ENCODE peak calls at places on chromosomes 12 and 14, in seven cellular contexts. One of them, this sample, is unnamed. For H3K27me3, the result is how much of the 10 kb centered on the place peaks cover.

GRCh38 chr12:41919526-41920305 is 225.0 kb downstream of the GXYLT1 start:
- DNase-seq in uterus: no peak
- DNase-seq in HepG2: no peak
- DNase-seq in CD4-positive, alpha-beta memory T cell: no peak
- DNase-seq in WERI-Rb-1: no peak
- DNase-seq in tibial nerve: no peak
- DNase-seq in hepatocyte: no peak
- DNase-seq in this sample: no peak

GRCh38 chr12:100799770-100800169 is 5.2 kb downstream of the ANO4 start:
- DNase-seq in hepatocyte: no peak
- DNase-seq in tibial nerve: no peak
- DNase-seq in HepG2: no peak
- DNase-seq in WERI-Rb-1: no peak
- DNase-seq in CD4-positive, alpha-beta memory T cell: no peak
- DNase-seq in uterus: no peak
- DNase-seq in this sample: no peak

GRCh38 chr12:58202933-58203713 is 261.8 kb downstream of the ATP23 start:
- DNase-seq in tibial nerve: no peak
- DNase-seq in uterus: no peak
- DNase-seq in WERI-Rb-1: no peak
- DNase-seq in HepG2: no peak
- DNase-seq in CD4-positive, alpha-beta memory T cell: no peak
- DNase-seq in hepatocyte: no peak
- DNase-seq in this sample: no peak

GRCh38 chr12:109202770-109203169 is 86.4 kb downstream of the ACACB start:
- DNase-seq in hepatocyte: no peak
- DNase-seq in HepG2: no peak
- DNase-seq in WERI-Rb-1: no peak
- DNase-seq in CD4-positive, alpha-beta memory T cell: no peak
- DNase-seq in tibial nerve: no peak
- DNase-seq in uterus: no peak
- DNase-seq in this sample: no peak

GRCh38 chr12:5900533-5901255 is 44.4 kb downstream of the ANO2 start:
- DNase-seq in CD4-positive, alpha-beta memory T cell: no peak
- DNase-seq in WERI-Rb-1: no peak
- DNase-seq in hepatocyte: no peak
- DNase-seq in uterus: no peak
- DNase-seq in tibial nerve: no peak
- DNase-seq in HepG2: no peak
- DNase-seq in this sample: no peak

GRCh38 chr12:54418441-54419087 is 502 bp downstream of the ITGA5 start:
- DNase-seq in tibial nerve: no peak
- DNase-seq in hepatocyte: no peak
- DNase-seq in uterus: no peak
- DNase-seq in HepG2: no peak
- DNase-seq in CD4-positive, alpha-beta memory T cell: no peak
- DNase-seq in WERI-Rb-1: no peak
- DNase-seq in this sample: no peak

GRCh38 chr12:82525616-82526015 is 161.1 kb upstream of the TMTC2 start:
- DNase-seq in CD4-positive, alpha-beta memory T cell: no peak
- DNase-seq in HepG2: no peak
- DNase-seq in hepatocyte: no peak
- DNase-seq in uterus: no peak
- DNase-seq in tibial nerve: no peak
- DNase-seq in WERI-Rb-1: no peak
- DNase-seq in this sample: no peak

GRCh38 chr12:88393017-88393767 is 187.1 kb downstream of the KITLG start:
- DNase-seq in tibial nerve: no peak
- DNase-seq in WERI-Rb-1: no peak
- DNase-seq in hepatocyte: peak
- DNase-seq in CD4-positive, alpha-beta memory T cell: no peak
- DNase-seq in uterus: no peak
- DNase-seq in HepG2: peak
- DNase-seq in this sample: no peak

GRCh38 chr14:85319101-85319500 is 210.8 kb upstream of the FLRT2 start:
- DNase-seq in hepatocyte: no peak
- DNase-seq in HepG2: no peak
- DNase-seq in WERI-Rb-1: no peak
- DNase-seq in CD4-positive, alpha-beta memory T cell: no peak
- DNase-seq in uterus: no peak
- DNase-seq in tibial nerve: no peak
- DNase-seq in this sample: no peak

GRCh38 chr12:65891987-65892481 is 67.8 kb downstream of the HMGA2 start:
- DNase-seq in tibial nerve: peak
- DNase-seq in WERI-Rb-1: no peak
- DNase-seq in HepG2: no peak
- DNase-seq in uterus: peak
- DNase-seq in CD4-positive, alpha-beta memory T cell: no peak
- DNase-seq in hepatocyte: peak
- DNase-seq in this sample: no peak

GRCh38 chr14:99191663-99192621 is 80.1 kb downstream of the BCL11B start:
- DNase-seq in WERI-Rb-1: no peak
- DNase-seq in uterus: peak
- DNase-seq in hepatocyte: peak
- DNase-seq in tibial nerve: peak
- DNase-seq in CD4-positive, alpha-beta memory T cell: peak
- DNase-seq in HepG2: no peak
- DNase-seq in this sample: peak

DNA sequence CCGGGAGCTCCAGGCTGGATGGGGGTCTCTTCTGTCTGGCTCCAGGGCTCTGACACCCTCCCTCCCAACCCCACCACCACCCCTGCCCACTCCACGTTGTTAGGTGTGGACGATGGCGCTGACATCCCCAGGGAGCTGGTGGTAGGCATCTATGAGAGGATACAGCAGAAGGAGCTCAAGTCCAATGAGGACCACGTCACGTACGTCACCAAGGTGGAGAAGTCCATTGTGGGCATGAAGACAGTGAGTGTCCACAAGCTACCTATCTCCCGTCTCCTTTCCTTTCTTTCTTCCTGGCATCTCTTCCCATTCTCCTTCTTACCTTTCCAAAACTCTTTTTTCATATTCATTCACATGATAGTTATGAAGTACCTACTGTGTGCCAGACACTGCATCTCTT is 52.1 kb downstream of the SLC6A12 start:
- DNase-seq in hepatocyte: no peak
- DNase-seq in tibial nerve: no peak
- DNase-seq in WERI-Rb-1: no peak
- DNase-seq in CD4-positive, alpha-beta memory T cell: no peak
- DNase-seq in uterus: no peak
- DNase-seq in HepG2: no peak
- DNase-seq in this sample: no peak
- H3K27me3 ChIP-seq in hepatocyte: under half
- H3K27me3 ChIP-seq in tibial nerve: under half
- H3K27me3 ChIP-seq in WERI-Rb-1: under half
- H3K27me3 ChIP-seq in CD4-positive, alpha-beta memory T cell: under half
- H3K27me3 ChIP-seq in uterus: under half
- H3K27me3 ChIP-seq in HepG2: half or more
- H3K27me3 ChIP-seq in this sample: under half

GRCh38 chr12:122523280-122523679 is 3.5 kb downstream of the RSRC2 start:
- DNase-seq in tibial nerve: no peak
- DNase-seq in CD4-positive, alpha-beta memory T cell: no peak
- DNase-seq in WERI-Rb-1: no peak
- DNase-seq in uterus: no peak
- DNase-seq in HepG2: peak
- DNase-seq in hepatocyte: peak
- DNase-seq in this sample: no peak
- H3K4me3 ChIP-seq in tibial nerve: no peak
- H3K4me3 ChIP-seq in CD4-positive, alpha-beta memory T cell: no peak
- H3K4me3 ChIP-seq in WERI-Rb-1: no peak
- H3K4me3 ChIP-seq in uterus: no peak
- H3K4me3 ChIP-seq in HepG2: peak
- H3K4me3 ChIP-seq in hepatocyte: peak
- H3K4me3 ChIP-seq in this sample: no peak

DNA sequence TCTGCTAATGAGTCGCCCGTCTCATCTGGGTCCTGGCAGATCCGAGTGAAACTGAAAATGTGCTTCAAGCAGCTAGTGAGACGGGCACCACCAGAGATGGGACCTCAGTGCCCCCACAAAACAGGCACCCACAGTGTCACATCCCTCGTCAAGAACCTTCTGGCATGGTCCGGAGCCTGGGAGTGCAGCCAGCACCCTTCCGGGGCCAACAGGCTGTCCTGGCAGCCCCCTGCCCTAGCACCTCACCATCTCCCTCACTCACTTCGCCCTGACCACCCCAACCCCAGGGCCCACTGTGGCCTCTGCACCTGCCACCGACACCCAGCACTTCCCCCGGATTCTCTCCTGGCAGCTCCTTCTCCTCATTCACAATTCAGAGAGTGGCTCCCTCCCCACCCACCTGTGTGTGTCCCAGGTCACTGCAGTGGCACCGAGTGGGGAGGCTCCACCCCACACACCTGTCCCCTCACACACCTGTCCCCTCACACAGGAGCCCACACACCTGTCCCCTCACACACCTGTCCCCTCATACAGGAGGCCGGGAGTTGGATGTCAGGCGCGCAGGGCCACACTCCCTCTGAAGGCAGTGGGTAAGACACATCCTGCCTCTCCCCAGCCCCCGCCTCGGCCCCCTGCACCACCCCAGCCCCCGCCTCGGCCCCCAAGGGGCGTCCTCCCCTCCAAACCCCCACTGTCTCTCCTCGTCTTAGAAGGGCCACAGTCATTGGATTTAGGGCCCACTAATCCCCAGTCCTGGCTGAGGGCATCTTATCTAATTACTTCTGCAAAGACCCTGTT is 7.9 kb downstream of the GALNT9 start:
- DNase-seq in hepatocyte: no peak
- DNase-seq in HepG2: no peak
- DNase-seq in uterus: no peak
- DNase-seq in WERI-Rb-1: peak
- DNase-seq in tibial nerve: no peak
- DNase-seq in CD4-positive, alpha-beta memory T cell: no peak
- DNase-seq in this sample: no peak
- H3K27me3 ChIP-seq in hepatocyte: under half
- H3K27me3 ChIP-seq in HepG2: half or more
- H3K27me3 ChIP-seq in uterus: under half
- H3K27me3 ChIP-seq in WERI-Rb-1: under half
- H3K27me3 ChIP-seq in tibial nerve: under half
- H3K27me3 ChIP-seq in CD4-positive, alpha-beta memory T cell: under half
- H3K27me3 ChIP-seq in this sample: under half

DNA sequence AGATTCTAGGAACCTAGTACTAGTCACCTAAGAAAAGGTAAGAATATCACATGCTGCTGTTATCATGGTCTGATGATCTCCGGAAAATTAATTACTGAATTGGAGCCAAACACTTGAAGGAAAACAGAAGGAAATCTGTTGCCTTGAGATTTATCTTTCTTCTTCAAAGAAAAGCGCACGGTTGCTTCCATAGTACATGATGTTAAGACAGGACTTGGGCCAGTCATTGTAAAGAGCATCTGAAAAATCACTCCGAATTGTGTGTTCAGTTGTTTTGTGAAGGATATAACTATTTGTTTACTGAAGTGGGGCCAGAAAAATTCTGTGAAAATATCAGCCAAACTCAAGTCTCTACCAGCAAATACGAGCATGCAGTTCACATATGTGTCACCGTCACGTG is 134.9 kb upstream of the FOXN3 start:
- DNase-seq in HepG2: no peak
- DNase-seq in CD4-positive, alpha-beta memory T cell: no peak
- DNase-seq in hepatocyte: no peak
- DNase-seq in tibial nerve: no peak
- DNase-seq in uterus: no peak
- DNase-seq in WERI-Rb-1: no peak
- DNase-seq in this sample: no peak
- H3K4me3 ChIP-seq in HepG2: no peak
- H3K4me3 ChIP-seq in CD4-positive, alpha-beta memory T cell: no peak
- H3K4me3 ChIP-seq in hepatocyte: no peak
- H3K4me3 ChIP-seq in tibial nerve: no peak
- H3K4me3 ChIP-seq in uterus: no peak
- H3K4me3 ChIP-seq in WERI-Rb-1: no peak
- H3K4me3 ChIP-seq in this sample: no peak

GRCh38 chr12:19093218-19093617 is 36.3 kb upstream of the PLEKHA5 start:
- DNase-seq in WERI-Rb-1: no peak
- DNase-seq in tibial nerve: no peak
- DNase-seq in hepatocyte: no peak
- DNase-seq in uterus: no peak
- DNase-seq in CD4-positive, alpha-beta memory T cell: no peak
- DNase-seq in HepG2: no peak
- DNase-seq in this sample: no peak

GRCh38 chr12:19095869-19096480 is 33.6 kb upstream of the PLEKHA5 start:
- DNase-seq in WERI-Rb-1: no peak
- DNase-seq in CD4-positive, alpha-beta memory T cell: no peak
- DNase-seq in hepatocyte: peak
- DNase-seq in HepG2: no peak
- DNase-seq in uterus: no peak
- DNase-seq in tibial nerve: no peak
- DNase-seq in this sample: no peak

GRCh38 chr12:19095331-19095730 is 34.2 kb upstream of the PLEKHA5 start:
- DNase-seq in uterus: no peak
- DNase-seq in CD4-positive, alpha-beta memory T cell: no peak
- DNase-seq in tibial nerve: no peak
- DNase-seq in hepatocyte: no peak
- DNase-seq in WERI-Rb-1: no peak
- DNase-seq in HepG2: no peak
- DNase-seq in this sample: no peak
- H3K27me3 ChIP-seq in uterus: under half
- H3K27me3 ChIP-seq in CD4-positive, alpha-beta memory T cell: under half
- H3K27me3 ChIP-seq in tibial nerve: under half
- H3K27me3 ChIP-seq in hepatocyte: under half
- H3K27me3 ChIP-seq in WERI-Rb-1: under half
- H3K27me3 ChIP-seq in HepG2: under half
- H3K27me3 ChIP-seq in this sample: under half